ENCODE peak calls at places on chromosomes 2 and 18, in nine cellular contexts. C is tibial artery, N is fibroblast of the aortic adventitia, A is fibroblast of mammary gland, K is heart right ventricle, P is gastrocnemius medialis, M is astrocyte, T is BE2C, D is cardiac fibroblast. L is an unnamed sample.

GRCh38 chr2:227785293-227785692 is 28.3 kb upstream of the CCL20 start:
- DNase-seq in N (no peak), T (no peak), K (no peak), D (no peak), P (no peak), C (no peak), M (no peak), A (no peak), L (peak; percentile 62)

GRCh38 chr2:105747997-105748396 is 3.3 kb downstream of the NCK2 start:
- DNase-seq in P (no peak), A (peak; percentile 28), K (no peak), T (no peak), C (no peak), N (no peak), D (no peak), M (no peak), L (no peak)

GRCh38 chr18:79916546-79917350 is 34.7 kb downstream of the SLC66A2 start:
- DNase-seq in K (no peak), N (no peak), D (no peak), C (peak; percentile 46), T (no peak), M (no peak), P (no peak), A (no peak), L (no peak)

GRCh38 chr2:134818321-134818720 is 20.1 kb upstream of the ACMSD start:
- DNase-seq in A (peak; percentile 40), T (no peak), P (no peak), N (no peak), C (no peak), D (no peak), K (no peak), M (peak; percentile 67), L (peak; percentile 96)

GRCh38 chr2:41782306-41783158 is 265.3 kb upstream of the PKDCC start:
- DNase-seq in D (peak; percentile 51), C (no peak), P (no peak), T (peak; percentile 27), N (peak; percentile 65), A (peak; percentile 37), K (no peak), M (peak; percentile 2), L (peak; percentile 54)

GRCh38 chr2:32933756-32934095 is 13.0 kb upstream of the LTBP1 start:
- DNase-seq in K (no peak), M (no peak), P (no peak), D (no peak), N (no peak), T (no peak), C (no peak), A (no peak), L (no peak)

GRCh38 chr2:664063-664462 is 13.1 kb downstream of the TMEM18 start:
- DNase-seq in D (no peak), C (no peak), T (no peak), K (no peak), A (no peak), M (no peak), N (no peak), P (no peak), L (no peak)

GRCh38 chr2:45329045-45329677 is 281.9 kb downstream of the SRBD1 start:
- DNase-seq in N (peak; percentile 4), T (peak; percentile 67), M (peak; percentile 26), P (no peak), A (peak; percentile 50), K (no peak), C (no peak), D (no peak), L (peak; percentile 45)

GRCh38 chr2:71778514-71779305 is 325.3 kb downstream of the DYSF start:
- DNase-seq in C (peak; percentile 21), P (no peak), M (no peak), N (peak; percentile 10), T (no peak), K (no peak), A (no peak), D (no peak), L (no peak)

GRCh38 chr2:13034861-13035260 is 318.1 kb downstream of the TRIB2 start:
- DNase-seq in C (no peak), T (no peak), P (no peak), N (no peak), M (peak; percentile 20), K (no peak), D (no peak), A (no peak), L (no peak)

GRCh38 chr2:817616-818015 is 133.0 kb upstream of the SNTG2 start:
- DNase-seq in T (no peak), C (no peak), M (no peak), A (no peak), D (no peak), K (no peak), N (no peak), P (no peak), L (no peak)

DNA sequence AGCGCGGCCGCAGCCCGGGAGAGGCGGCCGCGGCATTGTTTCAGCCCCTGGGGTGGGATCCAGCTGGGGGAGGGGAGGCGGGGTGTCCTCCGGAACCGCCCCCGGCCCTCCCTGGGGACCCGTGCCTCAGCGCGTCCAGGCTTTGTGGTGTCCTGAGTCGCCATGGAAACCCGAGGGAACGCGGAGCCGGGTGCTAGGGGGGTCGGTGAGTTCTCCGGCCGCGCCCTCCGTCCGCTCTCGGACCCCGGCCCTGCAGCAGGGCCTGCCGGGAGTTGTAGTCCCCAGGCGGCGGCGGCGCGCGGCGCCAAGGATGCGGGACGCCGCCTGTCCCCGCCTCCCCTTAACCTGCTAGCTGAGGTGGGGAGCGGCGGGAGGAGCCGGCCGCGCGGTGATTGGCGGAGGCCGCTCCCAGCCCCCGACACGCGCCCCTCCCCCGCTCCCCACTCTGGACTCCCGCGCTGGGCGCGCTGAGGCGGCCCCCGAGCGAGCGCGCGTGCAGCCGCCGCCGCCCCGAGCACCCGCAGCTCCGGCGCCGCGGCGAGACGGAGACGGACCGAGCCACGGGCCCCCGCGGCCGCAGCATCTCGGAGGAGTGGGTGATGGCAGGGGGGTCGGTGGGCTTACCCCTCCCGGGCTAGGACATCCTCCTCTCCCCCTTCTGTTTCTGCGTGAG is at the start of gene DPYSL5:
- DNase-seq in T (peak; percentile 92), N (no peak), A (no peak), P (no peak), K (peak; percentile 16), M (no peak), D (no peak), C (no peak), L (no peak)
- H3K4me3 ChIP-seq in T (peak within 1 kb of the TSS; percentile 67), N (peak within 1 kb of the TSS; percentile 31), A (no peak within 1 kb of the TSS), P (peak within 1 kb of the TSS; percentile 42), K (peak within 1 kb of the TSS; percentile 45), M (peak within 1 kb of the TSS; percentile 39), D (no peak within 1 kb of the TSS), C (peak within 1 kb of the TSS; percentile 45), L (no peak within 1 kb of the TSS)

GRCh38 chr18:13207274-13207673 is 11.3 kb upstream of the LDLRAD4 start:
- DNase-seq in A (no peak), K (no peak), T (no peak), C (no peak), D (no peak), P (no peak), N (no peak), M (no peak), L (no peak)

GRCh38 chr18:13202571-13202970 is 16.0 kb upstream of the LDLRAD4 start:
- DNase-seq in D (no peak), M (no peak), N (no peak), A (no peak), C (no peak), T (no peak), K (no peak), P (no peak), L (no peak)

GRCh38 chr18:13198701-13199100 is 19.9 kb upstream of the LDLRAD4 start:
- DNase-seq in P (no peak), C (no peak), A (no peak), D (no peak), T (no peak), K (no peak), N (no peak), M (no peak), L (no peak)

GRCh38 chr18:13199169-13199568 is 19.4 kb upstream of the LDLRAD4 start:
- DNase-seq in M (no peak), T (no peak), K (no peak), N (no peak), C (no peak), D (no peak), P (no peak), A (no peak), L (no peak)

GRCh38 chr18:13201315-13201714 is 17.2 kb upstream of the LDLRAD4 start:
- DNase-seq in T (no peak), K (no peak), C (no peak), M (no peak), N (no peak), P (no peak), D (no peak), A (no peak), L (no peak)
- TF ChIP-seq CTCF in T (no peak), K (no peak), C (no peak), M (no peak), N (no peak), P (no peak), D (no peak), A (no peak), L (no peak)

GRCh38 chr2:16655457-16655837 is 10.2 kb downstream of the CYRIA start:
- DNase-seq in T (no peak), P (no peak), M (no peak), A (no peak), K (no peak), C (no peak), N (no peak), D (no peak), L (no peak)

GRCh38 chr2:16656784-16657391 is 8.7 kb downstream of the CYRIA start:
- DNase-seq in N (no peak), A (peak; percentile 36), T (no peak), M (no peak), K (no peak), D (no peak), P (peak; percentile 91), C (peak; percentile 77), L (no peak)

GRCh38 chr2:16658082-16658481 is 7.6 kb downstream of the CYRIA start:
- DNase-seq in T (no peak), P (no peak), D (no peak), K (no peak), M (no peak), C (no peak), A (no peak), N (no peak), L (no peak)

GRCh38 chr2:16654775-16655456 is 10.7 kb downstream of the CYRIA start:
- DNase-seq in P (no peak), N (no peak), D (no peak), C (no peak), M (no peak), K (no peak), A (no peak), T (no peak), L (no peak)

DNA sequence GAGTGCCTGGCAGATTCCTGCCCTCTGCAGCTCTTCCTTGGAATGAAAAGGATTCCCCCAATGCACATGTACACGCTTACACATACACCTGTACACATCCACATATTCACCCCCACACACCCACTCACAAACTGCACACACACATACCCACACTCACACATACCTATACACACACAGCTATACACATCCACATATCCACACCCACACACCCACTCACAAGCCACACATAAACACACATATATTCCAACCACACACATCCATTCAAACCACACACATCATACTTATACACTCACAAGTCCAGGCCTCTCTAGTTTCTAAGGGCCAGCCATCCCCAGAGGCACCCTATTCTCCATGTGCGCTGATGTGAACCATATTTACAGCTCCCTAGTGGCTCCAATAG is 9.5 kb downstream of the CYRIA start:
- DNase-seq in P (no peak), D (no peak), M (no peak), N (no peak), T (no peak), C (no peak), K (no peak), A (peak; percentile 38), L (no peak)
- H3K4me3 ChIP-seq in P (no peak overlapping the region), D (no peak overlapping the region), M (no peak overlapping the region), N (no peak overlapping the region), T (no peak overlapping the region), C (no peak overlapping the region), K (no peak overlapping the region), A (no peak overlapping the region), L (no peak overlapping the region)

GRCh38 chr2:121902171-121902591 is 146.7 kb downstream of the TSN start:
- DNase-seq in C (no peak), P (no peak), A (peak; percentile 70), M (no peak), N (no peak), T (no peak), K (peak; percentile 36), D (peak; percentile 71), L (no peak)
- TF ChIP-seq CTCF in C (no peak), P (no peak), A (no peak), M (no peak), N (no peak), T (no peak), K (no peak), D (peak; percentile 38), L (no peak)